ENCODE peak calls at places on chromosomes 11 and 22, in six cellular contexts. J is stimulated activated CD8-positive, alpha-beta memory T cell treated with anti-CD3 and anti-CD28 coated beads, Interleukin-15, amount 100 ng/mL, for 1 hour; M is globus pallidus; T is NCI-H345; D is activated T-cell treated with anti-CD3 and anti-CD28 coated beads, Interleukin-2, amount 50 U/mL, for 72 hours; O is stimulated activated CD4-positive, alpha-beta T cell treated with anti-CD3 and anti-CD28 coated beads, Interleukin-1b, Interleukin-23, amount 100 ng/mL, for 1 hour. X is an unnamed sample.

GRCh38 chr11:6637871-6638270 is 17.7 kb downstream of the DCHS1 start:
- DNase-seq in T (no peak), M (no peak), D (no peak), O (no peak), J (no peak), X (no peak)

GRCh38 chr22:37563153-37564081 is 3.1 kb downstream of the CDC42EP1 start:
- DNase-seq in T (no peak), J (no peak), M (peak), D (no peak), O (no peak), X (no peak)

GRCh38 chr22:19738664-19739447 is 15.5 kb downstream of the GP1BB start:
- DNase-seq in D (no peak), O (no peak), J (no peak), M (no peak), T (no peak), X (no peak)

GRCh38 chr22:49632199-49633009 is 195.3 kb downstream of the BRD1 start:
- DNase-seq in T (peak), D (peak), J (no peak), M (peak), O (no peak), X (peak)

GRCh38 chr22:44859641-44860040 is 107.3 kb downstream of the ARHGAP8 start:
- DNase-seq in D (no peak), O (no peak), T (no peak), M (no peak), J (no peak), X (no peak)

GRCh38 chr11:72721689-72722049 is 30.5 kb downstream of the ARAP1 start:
- DNase-seq in D (peak), M (no peak), J (no peak), O (no peak), T (no peak), X (no peak)

GRCh38 chr22:40224702-40225101 is 47.0 kb downstream of the TNRC6B start:
- DNase-seq in T (no peak), J (no peak), D (peak), O (no peak), M (no peak), X (no peak)

GRCh38 chr11:119169272-119169719 is 771 bp downstream of the NLRX1 start:
- DNase-seq in O (no peak), J (no peak), D (peak), T (no peak), M (peak), X (no peak)

GRCh38 chr11:63620928-63621539 is 6.8 kb upstream of the PLAAT3 start:
- DNase-seq in T (no peak), D (no peak), J (no peak), M (no peak), O (no peak), X (no peak)

GRCh38 chr11:45272701-45273100 is 13.4 kb downstream of the SYT13 start:
- DNase-seq in J (no peak), M (no peak), T (peak), D (no peak), O (no peak), X (no peak)

GRCh38 chr11:60757231-60757800 is 649 bp downstream of the MS4A15 start:
- DNase-seq in D (no peak), M (no peak), O (no peak), T (no peak), J (no peak), X (no peak)

GRCh38 chr11:123588863-123589262 is 65.6 kb downstream of the SCN3B start:
- DNase-seq in D (no peak), O (no peak), M (no peak), T (no peak), J (no peak), X (no peak)

GRCh38 chr11:61714316-61714715 is 34.1 kb downstream of the DAGLA start:
- DNase-seq in J (no peak), O (no peak), D (no peak), M (no peak), T (no peak), X (no peak)

GRCh38 chr11:78791964-78792363 is 217.3 kb upstream of the NARS2 start:
- DNase-seq in D (no peak), T (no peak), M (no peak), O (no peak), J (no peak), X (no peak)

GRCh38 chr22:44455963-44456358 is 42.1 kb downstream of the RTL6 start:
- DNase-seq in J (no peak), T (no peak), M (no peak), D (peak), O (no peak), X (no peak)

GRCh38 chr11:12090761-12091261 is 19.6 kb upstream of the MICAL2 start:
- DNase-seq in T (no peak), D (no peak), J (no peak), M (no peak), O (no peak), X (no peak)